ENCODE peak calls at places on chromosomes 2 and 18, in six cellular contexts. Z is PC-3, K is neural progenitor cell, W is right atrium auricular region, O is progenitor cell of endocrine pancreas, A is AG04449. Q is an unnamed sample.

GRCh38 chr2:60536716-60537115 is 16.7 kb downstream of the BCL11A start:
- DNase-seq in K (no peak), O (no peak), A (no peak), Z (no peak), W (no peak), Q (no peak)

GRCh38 chr2:36380624-36381481 is 25.3 kb downstream of the CRIM1 start:
- DNase-seq in W (no peak), K (peak; percentile 68), O (no peak), Z (peak; percentile 71), A (no peak), Q (no peak)

GRCh38 chr2:154161286-154161685 is 289.6 kb downstream of the GALNT13 start:
- DNase-seq in O (no peak), K (no peak), A (no peak), W (no peak), Z (no peak), Q (no peak)

GRCh38 chr2:102092518-102092917 is 50.0 kb upstream of the IL1R1 start:
- DNase-seq in O (no peak), K (no peak), W (no peak), Z (no peak), A (no peak), Q (no peak)

GRCh38 chr2:12717988-12718661 is 1.4 kb downstream of the TRIB2 start:
- DNase-seq in A (no peak), Z (peak; percentile 60), W (no peak), K (peak; percentile 69), O (no peak), Q (no peak)

GRCh38 chr2:75290600-75291140 is 91.3 kb upstream of the TACR1 start:
- DNase-seq in A (no peak), O (no peak), Z (no peak), K (peak; percentile 35), W (no peak), Q (no peak)

GRCh38 chr2:115833196-115833595 is 1390.8 kb downstream of the DPP10 start:
- DNase-seq in K (no peak), A (no peak), O (no peak), Z (no peak), W (no peak), Q (no peak)

GRCh38 chr18:55996726-55997125 is 408.7 kb upstream of the TCF4 start:
- DNase-seq in Z (no peak), O (no peak), W (no peak), K (no peak), A (no peak), Q (no peak)

GRCh38 chr2:236787885-236788284 is 218.3 kb downstream of the ACKR3 start:
- DNase-seq in W (no peak), K (no peak), Z (no peak), A (no peak), O (no peak), Q (no peak)

GRCh38 chr18:10195529-10195928 is 258.9 kb upstream of the APCDD1 start:
- DNase-seq in Z (no peak), W (no peak), K (no peak), A (no peak), O (no peak), Q (no peak)

GRCh38 chr2:218229851-218230250 is 12.9 kb downstream of the ARPC2 start:
- DNase-seq in A (no peak), W (no peak), O (no peak), K (no peak), Z (peak; percentile 47), Q (no peak)

GRCh38 chr2:240800241-240800640 is 19.8 kb downstream of the KIF1A start:
- DNase-seq in Z (no peak), O (no peak), W (no peak), K (peak; percentile 47), A (no peak), Q (no peak)

GRCh38 chr18:24937624-24938285 is 414.2 kb downstream of the ZNF521 start:
- DNase-seq in A (no peak), Z (no peak), K (no peak), O (no peak), W (no peak), Q (no peak)

GRCh38 chr2:157261199-157261782 is 3.8 kb downstream of the GALNT5 start:
- DNase-seq in O (no peak), K (no peak), W (peak; percentile 61), A (no peak), Z (peak; percentile 86), Q (no peak)

GRCh38 chr2:67240507-67240906 is 156.6 kb upstream of the ETAA1 start:
- DNase-seq in A (no peak), O (no peak), Z (peak; percentile 49), W (no peak), K (no peak), Q (no peak)

GRCh38 chr2:187194049-187194448 is 254.0 kb downstream of the CALCRL start:
- DNase-seq in A (no peak), O (no peak), W (no peak), K (no peak), Z (no peak), Q (no peak)

GRCh38 chr2:104538082-104538481 is 315.8 kb upstream of the POU3F3 start:
- DNase-seq in K (no peak), A (no peak), O (no peak), W (no peak), Z (no peak), Q (no peak)

GRCh38 chr18:9814431-9814830 is 71.3 kb upstream of the TXNDC2 start:
- DNase-seq in K (no peak), Z (peak; percentile 91), O (no peak), W (no peak), A (peak; percentile 91), Q (no peak)

GRCh38 chr18:6601241-6601640 is 128.3 kb upstream of the ARHGAP28 start:
- DNase-seq in A (no peak), W (no peak), Z (peak; percentile 39), O (no peak), K (no peak), Q (no peak)

GRCh38 chr2:96116424-96116878 is at the start of gene ADRA2B:
- DNase-seq in O (peak; percentile 65), A (no peak), W (no peak), K (peak; percentile 91), Z (peak; percentile 52), Q (no peak)

GRCh38 chr18:62239475-62239874 is 52.4 kb downstream of the RELCH start:
- DNase-seq in Z (no peak), K (no peak), O (no peak), A (no peak), W (no peak), Q (no peak)
- TF ChIP-seq CTCF in Z (peak; percentile 36), K (peak; percentile 4), O (peak; percentile 17), A (no peak), W (no peak), Q (no peak)

GRCh38 chr18:58345875-58346274 is 283.0 kb downstream of the ALPK2 start:
- DNase-seq in K (peak; percentile 55), W (no peak), O (no peak), A (no peak), Z (no peak), Q (no peak)

GRCh38 chr18:58344080-58344670 is 284.7 kb downstream of the ALPK2 start:
- DNase-seq in A (no peak), K (no peak), Z (no peak), O (no peak), W (no peak), Q (no peak)

GRCh38 chr18:58347135-58347534 is 281.8 kb downstream of the ALPK2 start:
- DNase-seq in W (no peak), Z (no peak), O (no peak), A (no peak), K (no peak), Q (no peak)

GRCh38 chr18:58341913-58342312 is 287.0 kb downstream of the ALPK2 start:
- DNase-seq in K (no peak), Z (no peak), W (no peak), O (no peak), A (no peak), Q (no peak)

DNA sequence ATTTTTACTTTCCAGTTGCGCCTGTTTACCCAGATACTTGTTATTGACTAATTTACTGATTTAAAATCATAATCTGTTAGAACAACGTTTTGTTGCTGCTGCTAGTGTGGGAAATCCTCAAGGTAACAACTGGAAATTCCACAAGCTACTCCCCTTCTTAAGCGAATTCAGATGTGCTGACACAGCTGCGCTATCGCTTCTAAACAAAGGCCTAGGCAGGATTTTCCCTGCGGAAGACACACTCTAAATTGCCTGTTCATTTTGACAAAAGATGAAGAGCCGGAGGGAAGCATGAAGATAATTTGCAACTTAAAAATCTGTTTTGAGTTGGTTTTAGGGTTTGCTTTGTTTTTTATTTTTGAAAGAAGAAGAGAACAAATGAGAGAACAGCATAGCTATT is 283.8 kb downstream of the ALPK2 start:
- DNase-seq in W (no peak), A (no peak), Z (no peak), O (no peak), K (peak; percentile 77), Q (no peak)
- TF ChIP-seq CTCF in W (no peak), A (no peak), Z (no peak), O (no peak), K (no peak), Q (no peak)

GRCh38 chr2:68812256-68812655 is 58.9 kb downstream of the BMP10 start:
- DNase-seq in A (no peak), K (no peak), W (no peak), O (no peak), Z (no peak), Q (no peak)
- TF ChIP-seq CTCF in A (no peak), K (no peak), W (no peak), O (no peak), Z (no peak), Q (no peak)

GRCh38 chr18:5073026-5073944 is 123.8 kb downstream of the AKAIN1 start:
- DNase-seq in A (no peak), W (no peak), O (no peak), Z (peak; percentile 57), K (peak; percentile 65), Q (no peak)
- TF ChIP-seq CTCF in A (peak; percentile 10), W (peak; percentile 64), O (peak; percentile 63), Z (peak; percentile 63), K (peak; percentile 67), Q (peak; percentile 22)

DNA sequence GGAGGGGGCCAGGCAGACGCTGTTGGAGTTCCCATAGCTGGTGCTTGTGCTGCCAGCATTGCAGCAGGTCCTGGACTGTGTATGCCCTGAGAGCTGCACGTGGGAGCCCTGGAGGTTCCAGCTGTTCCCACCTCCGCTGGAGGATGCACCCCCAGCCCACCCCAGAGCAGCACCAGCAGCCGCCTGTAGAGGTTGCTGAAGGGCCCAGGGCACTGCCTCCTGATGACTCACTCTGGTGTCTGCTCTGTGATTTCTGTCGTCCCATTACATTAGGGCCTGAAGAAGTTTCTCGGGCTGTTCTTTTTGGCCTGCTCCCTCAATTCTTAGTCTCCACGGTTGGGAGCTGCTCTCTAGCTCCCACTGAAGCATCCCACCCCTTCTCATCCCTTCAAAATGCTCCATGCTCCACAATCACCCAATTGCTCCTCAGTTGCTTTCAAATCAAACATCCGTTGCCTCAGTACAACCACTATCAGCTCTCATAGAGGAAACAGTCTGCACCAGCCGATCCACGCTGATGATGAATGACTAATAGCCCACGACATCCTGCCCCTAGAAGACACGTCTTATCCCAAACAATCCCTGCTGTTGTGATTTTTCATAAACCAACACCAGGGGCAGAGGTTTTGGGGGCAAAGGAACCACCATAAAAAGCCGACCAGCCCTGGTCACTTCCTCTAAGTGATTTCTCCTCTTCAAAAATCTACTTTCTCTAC is 65.2 kb upstream of the RNF152 start:
- DNase-seq in A (no peak), K (no peak), W (no peak), O (no peak), Z (no peak), Q (no peak)
- TF ChIP-seq CTCF in A (peak; percentile 1), K (no peak), W (no peak), O (no peak), Z (peak; percentile 17), Q (no peak)

Q was measured in AG09319.